ENCODE peak calls at places on chromosomes 5 and 9, in nine cellular contexts. One of them, this sample, is unnamed.

GRCh38 chr9:78115073-78115472 is 83.5 kb upstream of the GNAQ start:
- DNase-seq in NCI-H460: peak; percentile 26
- DNase-seq in NCI-H1417: peak; percentile 17
- DNase-seq in cardiac septum: no peak
- DNase-seq in mucosa of gallbladder: no peak
- DNase-seq in cerebellum: no peak
- DNase-seq in hypothalamus: no peak
- DNase-seq in LHCN-M2: peak; percentile 50
- DNase-seq in aorta: no peak
- DNase-seq in this sample: no peak

GRCh38 chr5:176780071-176780850 is 30.1 kb upstream of the UNC5A start:
- DNase-seq in NCI-H460: no peak
- DNase-seq in NCI-H1417: peak; percentile 69
- DNase-seq in cardiac septum: peak; percentile 39
- DNase-seq in mucosa of gallbladder: no peak
- DNase-seq in cerebellum: no peak
- DNase-seq in hypothalamus: no peak
- DNase-seq in LHCN-M2: no peak
- DNase-seq in aorta: no peak
- DNase-seq in this sample: no peak

GRCh38 chr5:78574731-78575161 is 73.8 kb downstream of the LHFPL2 start:
- DNase-seq in NCI-H460: no peak
- DNase-seq in NCI-H1417: no peak
- DNase-seq in cardiac septum: no peak
- DNase-seq in mucosa of gallbladder: no peak
- DNase-seq in cerebellum: no peak
- DNase-seq in hypothalamus: no peak
- DNase-seq in LHCN-M2: no peak
- DNase-seq in aorta: no peak
- DNase-seq in this sample: no peak

GRCh38 chr9:133341369-133342082 is 5.5 kb upstream of the SURF6 start:
- DNase-seq in NCI-H460: no peak
- DNase-seq in NCI-H1417: no peak
- DNase-seq in cardiac septum: peak; percentile 93
- DNase-seq in mucosa of gallbladder: peak; percentile 45
- DNase-seq in cerebellum: no peak
- DNase-seq in hypothalamus: no peak
- DNase-seq in LHCN-M2: no peak
- DNase-seq in aorta: peak; percentile 88
- DNase-seq in this sample: no peak

GRCh38 chr5:32511778-32512374 is 67.3 kb upstream of the ZFR start:
- DNase-seq in NCI-H460: no peak
- DNase-seq in NCI-H1417: no peak
- DNase-seq in cardiac septum: no peak
- DNase-seq in mucosa of gallbladder: no peak
- DNase-seq in cerebellum: no peak
- DNase-seq in hypothalamus: no peak
- DNase-seq in LHCN-M2: no peak
- DNase-seq in aorta: no peak
- DNase-seq in this sample: no peak

GRCh38 chr5:133106343-133106742 is 54.5 kb downstream of the HSPA4 start:
- DNase-seq in NCI-H460: no peak
- DNase-seq in NCI-H1417: no peak
- DNase-seq in cardiac septum: no peak
- DNase-seq in mucosa of gallbladder: no peak
- DNase-seq in cerebellum: no peak
- DNase-seq in hypothalamus: no peak
- DNase-seq in LHCN-M2: no peak
- DNase-seq in aorta: no peak
- DNase-seq in this sample: no peak

GRCh38 chr5:66207800-66208561 is 63.9 kb downstream of the SREK1 start:
- DNase-seq in NCI-H460: no peak
- DNase-seq in NCI-H1417: no peak
- DNase-seq in cardiac septum: no peak
- DNase-seq in mucosa of gallbladder: no peak
- DNase-seq in cerebellum: no peak
- DNase-seq in hypothalamus: no peak
- DNase-seq in LHCN-M2: no peak
- DNase-seq in aorta: no peak
- DNase-seq in this sample: no peak

GRCh38 chr5:170121321-170121720 is 15.6 kb downstream of the FOXI1 start:
- DNase-seq in NCI-H460: no peak
- DNase-seq in NCI-H1417: no peak
- DNase-seq in cardiac septum: no peak
- DNase-seq in mucosa of gallbladder: no peak
- DNase-seq in cerebellum: no peak
- DNase-seq in hypothalamus: no peak
- DNase-seq in LHCN-M2: peak; percentile 14
- DNase-seq in aorta: no peak
- DNase-seq in this sample: peak; percentile 50

GRCh38 chr9:99354104-99354503 is 132.0 kb downstream of the SEC61B start:
- DNase-seq in NCI-H460: no peak
- DNase-seq in NCI-H1417: no peak
- DNase-seq in cardiac septum: no peak
- DNase-seq in mucosa of gallbladder: no peak
- DNase-seq in cerebellum: no peak
- DNase-seq in hypothalamus: no peak
- DNase-seq in LHCN-M2: no peak
- DNase-seq in aorta: no peak
- DNase-seq in this sample: no peak

GRCh38 chr5:10507575-10508024 is 56.3 kb upstream of the ANKRD33B start:
- DNase-seq in NCI-H460: peak; percentile 44
- DNase-seq in NCI-H1417: peak; percentile 78
- DNase-seq in cardiac septum: no peak
- DNase-seq in mucosa of gallbladder: no peak
- DNase-seq in cerebellum: no peak
- DNase-seq in hypothalamus: no peak
- DNase-seq in LHCN-M2: no peak
- DNase-seq in aorta: no peak
- DNase-seq in this sample: no peak

GRCh38 chr9:78574354-78575036 is 277.6 kb downstream of the PSAT1 start:
- DNase-seq in NCI-H460: no peak
- DNase-seq in NCI-H1417: peak; percentile 46
- DNase-seq in cardiac septum: no peak
- DNase-seq in mucosa of gallbladder: no peak
- DNase-seq in cerebellum: no peak
- DNase-seq in hypothalamus: no peak
- DNase-seq in LHCN-M2: peak; percentile 74
- DNase-seq in aorta: no peak
- DNase-seq in this sample: no peak

GRCh38 chr9:121201045-121201737 is 478 bp downstream of the RAB14 start:
- DNase-seq in NCI-H460: no peak
- DNase-seq in NCI-H1417: peak; percentile 78
- DNase-seq in cardiac septum: peak; percentile 75
- DNase-seq in mucosa of gallbladder: no peak
- DNase-seq in cerebellum: no peak
- DNase-seq in hypothalamus: no peak
- DNase-seq in LHCN-M2: no peak
- DNase-seq in aorta: peak; percentile 67
- DNase-seq in this sample: no peak

GRCh38 chr5:6448622-6449464 is at the start of gene UBE2QL1:
- DNase-seq in NCI-H460: no peak
- DNase-seq in NCI-H1417: peak; percentile 87
- DNase-seq in cardiac septum: peak; percentile 69
- DNase-seq in mucosa of gallbladder: no peak
- DNase-seq in cerebellum: no peak
- DNase-seq in hypothalamus: no peak
- DNase-seq in LHCN-M2: peak; percentile 3
- DNase-seq in aorta: no peak
- DNase-seq in this sample: no peak

GRCh38 chr5:180395540-180396274 is 42.6 kb upstream of the GFPT2 start:
- DNase-seq in NCI-H460: no peak
- DNase-seq in NCI-H1417: no peak
- DNase-seq in cardiac septum: peak; percentile 36
- DNase-seq in mucosa of gallbladder: no peak
- DNase-seq in cerebellum: peak; percentile 62
- DNase-seq in hypothalamus: no peak
- DNase-seq in LHCN-M2: peak; percentile 25
- DNase-seq in aorta: no peak
- DNase-seq in this sample: no peak

GRCh38 chr5:150358261-150359095 is 981 bp downstream of the TCOF1 start:
- DNase-seq in NCI-H460: no peak
- DNase-seq in NCI-H1417: no peak
- DNase-seq in cardiac septum: no peak
- DNase-seq in mucosa of gallbladder: no peak
- DNase-seq in cerebellum: no peak
- DNase-seq in hypothalamus: no peak
- DNase-seq in LHCN-M2: no peak
- DNase-seq in aorta: no peak
- DNase-seq in this sample: no peak

GRCh38 chr9:84140535-84141101 is 160.0 kb downstream of the RMI1 start:
- DNase-seq in NCI-H460: no peak
- DNase-seq in NCI-H1417: peak; percentile 93
- DNase-seq in cardiac septum: no peak
- DNase-seq in mucosa of gallbladder: no peak
- DNase-seq in cerebellum: no peak
- DNase-seq in hypothalamus: no peak
- DNase-seq in LHCN-M2: no peak
- DNase-seq in aorta: peak; percentile 42
- DNase-seq in this sample: no peak

GRCh38 chr5:150131461-150131860 is 24.2 kb downstream of the PDGFRB start:
- DNase-seq in NCI-H460: no peak
- DNase-seq in NCI-H1417: no peak
- DNase-seq in cardiac septum: no peak
- DNase-seq in mucosa of gallbladder: no peak
- DNase-seq in cerebellum: no peak
- DNase-seq in hypothalamus: no peak
- DNase-seq in LHCN-M2: no peak
- DNase-seq in aorta: no peak
- DNase-seq in this sample: no peak

GRCh38 chr5:92435781-92436180 is 1052.7 kb upstream of the ARRDC3 start:
- DNase-seq in NCI-H460: no peak
- DNase-seq in NCI-H1417: no peak
- DNase-seq in cardiac septum: no peak
- DNase-seq in mucosa of gallbladder: no peak
- DNase-seq in cerebellum: no peak
- DNase-seq in hypothalamus: no peak
- DNase-seq in LHCN-M2: no peak
- DNase-seq in aorta: no peak
- DNase-seq in this sample: no peak

GRCh38 chr9:76610009-76610352 is 151.0 kb downstream of the GCNT1 start:
- DNase-seq in NCI-H460: peak; percentile 19
- DNase-seq in NCI-H1417: no peak
- DNase-seq in cardiac septum: no peak
- DNase-seq in mucosa of gallbladder: peak; percentile 58
- DNase-seq in cerebellum: no peak
- DNase-seq in hypothalamus: no peak
- DNase-seq in LHCN-M2: peak; percentile 77
- DNase-seq in aorta: peak; percentile 86
- DNase-seq in this sample: no peak

GRCh38 chr9:34341659-34342266 is 12.4 kb downstream of the NUDT2 start:
- DNase-seq in NCI-H460: no peak
- DNase-seq in NCI-H1417: no peak
- DNase-seq in cardiac septum: no peak
- DNase-seq in mucosa of gallbladder: no peak
- DNase-seq in cerebellum: no peak
- DNase-seq in hypothalamus: no peak
- DNase-seq in LHCN-M2: no peak
- DNase-seq in aorta: no peak
- DNase-seq in this sample: no peak

GRCh38 chr9:38417003-38417965 is 7.0 kb downstream of the IGFBPL1 start:
- DNase-seq in NCI-H460: no peak
- DNase-seq in NCI-H1417: peak; percentile 13
- DNase-seq in cardiac septum: no peak
- DNase-seq in mucosa of gallbladder: peak; percentile 28
- DNase-seq in cerebellum: no peak
- DNase-seq in hypothalamus: no peak
- DNase-seq in LHCN-M2: peak; percentile 40
- DNase-seq in aorta: no peak
- DNase-seq in this sample: no peak

GRCh38 chr5:112366987-112367386 is 52.1 kb downstream of the EPB41L4A start:
- DNase-seq in NCI-H460: no peak
- DNase-seq in NCI-H1417: peak; percentile 4
- DNase-seq in cardiac septum: no peak
- DNase-seq in mucosa of gallbladder: peak; percentile 31
- DNase-seq in cerebellum: no peak
- DNase-seq in hypothalamus: no peak
- DNase-seq in LHCN-M2: no peak
- DNase-seq in aorta: no peak
- DNase-seq in this sample: no peak

GRCh38 chr5:79143684-79144379 is 32.2 kb downstream of the BHMT start:
- DNase-seq in NCI-H460: no peak
- DNase-seq in NCI-H1417: no peak
- DNase-seq in cardiac septum: no peak
- DNase-seq in mucosa of gallbladder: no peak
- DNase-seq in cerebellum: no peak
- DNase-seq in hypothalamus: no peak
- DNase-seq in LHCN-M2: no peak
- DNase-seq in aorta: no peak
- DNase-seq in this sample: peak; percentile 44

GRCh38 chr9:127128341-127129072 is 6.1 kb upstream of the ANGPTL2 start:
- DNase-seq in NCI-H460: no peak
- DNase-seq in NCI-H1417: no peak
- DNase-seq in cardiac septum: peak; percentile 76
- DNase-seq in mucosa of gallbladder: no peak
- DNase-seq in cerebellum: no peak
- DNase-seq in hypothalamus: no peak
- DNase-seq in LHCN-M2: peak; percentile 97
- DNase-seq in aorta: peak; percentile 86
- DNase-seq in this sample: no peak

GRCh38 chr5:73201547-73202513 is 28.8 kb downstream of the TMEM174 start:
- DNase-seq in NCI-H460: peak; percentile 72
- DNase-seq in NCI-H1417: no peak
- DNase-seq in cardiac septum: peak; percentile 85
- DNase-seq in mucosa of gallbladder: peak; percentile 86
- DNase-seq in cerebellum: no peak
- DNase-seq in hypothalamus: peak; percentile 17
- DNase-seq in LHCN-M2: peak; percentile 53
- DNase-seq in aorta: peak; percentile 83
- DNase-seq in this sample: no peak

GRCh38 chr9:79812099-79812498 is 240.3 kb downstream of the TLE4 start:
- DNase-seq in NCI-H460: peak; percentile 6
- DNase-seq in NCI-H1417: no peak
- DNase-seq in cardiac septum: no peak
- DNase-seq in mucosa of gallbladder: no peak
- DNase-seq in cerebellum: no peak
- DNase-seq in hypothalamus: no peak
- DNase-seq in LHCN-M2: no peak
- DNase-seq in aorta: no peak
- DNase-seq in this sample: no peak

GRCh38 chr9:18673179-18673578 is 199.2 kb downstream of the ADAMTSL1 start:
- DNase-seq in NCI-H460: no peak
- DNase-seq in NCI-H1417: no peak
- DNase-seq in cardiac septum: no peak
- DNase-seq in mucosa of gallbladder: no peak
- DNase-seq in cerebellum: no peak
- DNase-seq in hypothalamus: no peak
- DNase-seq in LHCN-M2: peak; percentile 14
- DNase-seq in aorta: no peak
- DNase-seq in this sample: no peak

GRCh38 chr9:114465906-114466900 is 39.1 kb downstream of the WHRN start:
- DNase-seq in NCI-H460: no peak
- DNase-seq in NCI-H1417: peak; percentile 95
- DNase-seq in cardiac septum: no peak
- DNase-seq in mucosa of gallbladder: no peak
- DNase-seq in cerebellum: no peak
- DNase-seq in hypothalamus: no peak
- DNase-seq in LHCN-M2: no peak
- DNase-seq in aorta: no peak
- DNase-seq in this sample: no peak

GRCh38 chr9:108854641-108855528 is 901 bp downstream of the ACTL7B start:
- DNase-seq in NCI-H460: no peak
- DNase-seq in NCI-H1417: no peak
- DNase-seq in cardiac septum: no peak
- DNase-seq in mucosa of gallbladder: no peak
- DNase-seq in cerebellum: no peak
- DNase-seq in hypothalamus: no peak
- DNase-seq in LHCN-M2: no peak
- DNase-seq in aorta: no peak
- DNase-seq in this sample: no peak

GRCh38 chr9:459491-460444 is 245.1 kb downstream of the DOCK8 start:
- DNase-seq in NCI-H460: no peak
- DNase-seq in NCI-H1417: no peak
- DNase-seq in cardiac septum: no peak
- DNase-seq in mucosa of gallbladder: no peak
- DNase-seq in cerebellum: no peak
- DNase-seq in hypothalamus: no peak
- DNase-seq in LHCN-M2: no peak
- DNase-seq in aorta: no peak
- DNase-seq in this sample: no peak

GRCh38 chr9:27078685-27079084 is 30.3 kb upstream of the TEK start:
- DNase-seq in NCI-H460: no peak
- DNase-seq in NCI-H1417: no peak
- DNase-seq in cardiac septum: no peak
- DNase-seq in mucosa of gallbladder: no peak
- DNase-seq in cerebellum: no peak
- DNase-seq in hypothalamus: no peak
- DNase-seq in LHCN-M2: no peak
- DNase-seq in aorta: no peak
- DNase-seq in this sample: no peak